ENCODE peak calls at places on chromosomes 3 and 15, in six cellular contexts. P is neuronal stem cell, V is mesenchymal stem cell, L is H1, F is trophoblast cell, N is IMR-90. I is an unnamed sample.

GRCh38 chr15:83278191-83278590 is 6.3 kb downstream of the BNC1 start:
- DNase-seq in N (no peak), P (no peak), L (no peak), V (peak; percentile 59), F (no peak), I (no peak)

GRCh38 chr3:130849111-130849552 is 44.8 kb upstream of the ATP2C1 start:
- DNase-seq in N (no peak), P (no peak), L (no peak), F (no peak), V (no peak), I (no peak)

GRCh38 chr15:58260186-58260910 is 122.2 kb downstream of the AQP9 start:
- DNase-seq in N (peak; percentile 16), L (no peak), P (no peak), F (no peak), V (no peak), I (no peak)

GRCh38 chr3:47912006-47912504 is 104.2 kb downstream of the MAP4 start:
- DNase-seq in N (peak; percentile 52), V (no peak), L (no peak), P (no peak), F (no peak), I (no peak)

GRCh38 chr3:189488241-189488767 is 142.9 kb upstream of the TP63 start:
- DNase-seq in N (no peak), V (peak; percentile 24), L (peak; percentile 0), F (no peak), P (no peak), I (no peak)

GRCh38 chr15:79283252-79284048 is 928 bp downstream of the ANKRD34C start:
- DNase-seq in V (peak; percentile 58), N (peak; percentile 21), P (peak; percentile 73), F (peak; percentile 42), L (no peak), I (peak; percentile 80)

GRCh38 chr3:42300013-42300412 is 34.0 kb upstream of the CCK start:
- DNase-seq in L (no peak), P (peak; percentile 61), F (no peak), V (peak; percentile 23), N (peak; percentile 40), I (peak; percentile 42)

GRCh38 chr15:36912311-36912712 is 188.0 kb downstream of the MEIS2 start:
- DNase-seq in V (peak; percentile 46), N (peak; percentile 46), P (no peak), F (no peak), L (no peak), I (no peak)

GRCh38 chr15:72231066-72231846 is at the start of gene PKM:
- DNase-seq in F (peak; percentile 96), V (peak; percentile 95), N (peak; percentile 97), L (peak; percentile 95), P (peak; percentile 99), I (peak; percentile 99)

GRCh38 chr3:64049136-64049535 is 25.8 kb upstream of the PSMD6 start:
- DNase-seq in P (no peak), V (peak; percentile 50), F (peak; percentile 50), N (peak; percentile 74), L (no peak), I (no peak)

GRCh38 chr15:67968564-67969440 is 85.3 kb upstream of the PIAS1 start:
- DNase-seq in P (peak; percentile 23), L (no peak), V (peak; percentile 1), F (no peak), N (no peak), I (no peak)

GRCh38 chr3:14458434-14459280 is 56.3 kb downstream of the SLC6A6 start:
- DNase-seq in F (no peak), P (no peak), L (no peak), V (no peak), N (no peak), I (no peak)

DNA sequence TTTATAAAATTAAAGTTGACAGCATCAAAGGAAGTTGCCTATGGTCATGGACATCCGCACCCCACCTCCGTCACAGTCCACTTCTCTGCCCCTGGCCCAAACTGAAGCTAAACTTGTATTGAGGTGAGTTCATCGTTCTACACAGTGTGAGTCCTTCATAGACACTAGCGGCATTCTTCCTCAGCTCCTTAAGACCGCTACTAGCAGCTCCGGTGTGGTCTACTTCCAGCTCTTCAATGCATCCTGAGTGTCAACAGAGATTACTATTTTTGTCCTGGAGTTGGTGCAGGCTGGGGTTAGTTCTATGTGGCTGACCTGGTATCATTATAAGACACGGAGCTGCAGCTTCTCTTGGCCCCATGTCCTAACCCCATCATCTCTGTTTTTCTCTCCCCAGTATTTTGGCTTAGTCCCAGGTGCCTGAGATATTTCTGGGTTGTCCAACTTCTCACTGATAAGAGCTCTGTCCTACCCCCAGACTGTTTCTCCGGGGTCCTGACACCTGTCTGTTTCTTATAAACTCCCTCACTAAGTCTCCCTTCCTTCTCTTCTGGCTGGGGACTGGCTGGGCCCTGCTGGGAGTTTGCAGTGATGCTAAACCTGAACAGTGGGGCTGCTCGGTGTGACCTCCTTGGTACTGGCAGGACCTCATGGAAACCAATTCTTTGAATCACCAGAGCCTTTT is 169.2 kb upstream of the ATP10A start:
- DNase-seq in F (no peak), P (no peak), N (no peak), V (no peak), L (no peak), I (no peak)
- H3K4ac ChIP-seq in F (no peak overlapping the region), P (no peak overlapping the region), N (no peak overlapping the region), V (no peak overlapping the region), L (no peak overlapping the region), I (no peak overlapping the region)

GRCh38 chr3:184620799-184621119 is 59.2 kb downstream of the EPHB3 start:
- DNase-seq in L (no peak), N (no peak), V (no peak), F (no peak), P (no peak), I (no peak)

GRCh38 chr3:184620101-184620798 is 58.7 kb downstream of the EPHB3 start:
- DNase-seq in F (no peak), N (peak; percentile 67), P (no peak), V (peak; percentile 34), L (no peak), I (no peak)

GRCh38 chr3:184618793-184619192 is 57.2 kb downstream of the EPHB3 start:
- DNase-seq in L (no peak), P (no peak), N (no peak), F (no peak), V (no peak), I (no peak)

GRCh38 chr3:184616416-184616815 is 54.8 kb downstream of the EPHB3 start:
- DNase-seq in V (no peak), F (peak; percentile 77), L (no peak), N (no peak), P (no peak), I (no peak)

GRCh38 chr3:184619348-184619747 is 57.8 kb downstream of the EPHB3 start:
- DNase-seq in V (peak; percentile 47), F (no peak), L (no peak), N (no peak), P (no peak), I (no peak)
- H4K91ac ChIP-seq in V (no peak overlapping the region), F (peak overlapping the region; percentile 4), L (no peak overlapping the region), N (no peak overlapping the region), P (no peak overlapping the region), I (no peak overlapping the region)

DNA sequence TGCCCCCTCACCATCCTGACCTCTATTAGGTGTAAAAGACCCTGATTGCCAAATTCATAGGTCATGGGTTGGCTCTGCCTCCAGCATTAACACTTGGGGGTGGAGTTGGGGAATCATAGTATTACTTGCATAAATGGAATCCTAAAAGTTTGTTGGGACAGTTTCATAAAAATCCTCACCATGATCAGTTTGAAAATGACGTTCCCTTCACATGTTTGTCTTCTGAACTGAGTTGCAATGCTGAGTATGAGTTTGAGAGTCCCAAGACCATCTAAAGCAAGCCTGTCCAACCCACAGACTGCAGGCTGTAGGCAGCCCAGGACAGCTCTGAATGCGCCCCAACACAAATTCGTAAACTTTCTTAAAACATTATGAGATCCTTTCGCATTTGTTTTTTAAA is 36.9 kb downstream of the FLNB start:
- DNase-seq in V (no peak), F (no peak), P (no peak), N (no peak), L (no peak), I (no peak)
- H3K4ac ChIP-seq in V (no peak overlapping the region), F (peak overlapping the region; percentile 20), P (no peak overlapping the region), N (peak overlapping the region; percentile 72), L (no peak overlapping the region), I (no peak overlapping the region)

GRCh38 chr15:60672400-60672799 is 193.5 kb upstream of the ICE2 start:
- DNase-seq in L (no peak), P (no peak), N (no peak), F (no peak), V (no peak), I (no peak)

GRCh38 chr15:60675763-60676162 is 196.8 kb upstream of the ICE2 start:
- DNase-seq in F (no peak), L (no peak), V (no peak), N (no peak), P (no peak), I (no peak)

GRCh38 chr15:60674704-60675405 is 195.9 kb upstream of the ICE2 start:
- DNase-seq in V (peak; percentile 30), P (no peak), N (peak; percentile 46), F (no peak), L (no peak), I (no peak)

GRCh38 chr15:60673156-60673555 is 194.2 kb upstream of the ICE2 start:
- DNase-seq in P (no peak), L (no peak), V (no peak), F (no peak), N (no peak), I (no peak)

GRCh38 chr15:60673918-60674558 is 195.1 kb upstream of the ICE2 start:
- DNase-seq in F (peak; percentile 36), N (peak; percentile 96), V (peak; percentile 96), L (no peak), P (no peak), I (no peak)
- H4K91ac ChIP-seq in F (no peak overlapping the region), N (no peak overlapping the region), V (no peak overlapping the region), L (no peak overlapping the region), P (no peak overlapping the region), I (no peak overlapping the region)

DNA sequence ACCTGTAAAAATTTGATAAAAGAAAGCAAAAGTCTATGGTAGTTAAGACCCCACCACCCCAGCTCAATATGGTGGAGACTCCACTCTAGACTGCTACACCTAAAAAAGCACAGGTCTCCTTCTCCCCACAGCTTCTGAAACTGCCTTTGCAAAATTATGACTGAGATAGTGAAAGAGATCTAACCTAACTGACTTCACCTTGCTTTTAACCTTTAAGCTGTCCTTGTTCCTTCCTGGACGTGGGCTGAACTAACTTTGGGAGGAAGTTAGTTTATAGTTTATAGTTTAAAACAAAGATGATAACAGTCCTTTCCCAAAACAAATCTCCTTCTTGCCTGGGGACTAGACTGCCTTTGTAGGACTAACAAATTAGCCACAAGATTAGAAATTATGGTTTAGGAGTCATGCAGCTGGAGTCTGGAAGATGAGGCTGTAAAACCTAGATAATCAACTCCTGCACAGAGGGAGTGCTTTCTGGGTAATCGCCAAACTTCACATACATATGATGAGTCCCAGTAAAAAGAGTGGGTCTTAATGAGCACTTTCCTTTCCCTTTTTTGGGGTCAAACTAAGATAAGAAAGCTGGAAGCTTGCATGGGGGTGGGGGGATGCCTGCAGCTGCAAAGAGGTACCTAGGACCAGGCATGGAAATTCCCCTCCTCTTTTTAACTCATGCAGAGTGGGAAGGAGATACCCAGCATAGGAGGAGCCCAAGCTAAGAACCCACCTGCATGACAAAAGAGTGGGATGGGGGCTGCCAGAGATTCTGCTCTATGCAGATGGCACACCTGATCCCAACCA is 17.5 kb downstream of the CCR8 start:
- DNase-seq in N (no peak), V (no peak), L (no peak), F (no peak), P (no peak), I (no peak)
- H3K4ac ChIP-seq in N (no peak overlapping the region), V (no peak overlapping the region), L (no peak overlapping the region), F (no peak overlapping the region), P (no peak overlapping the region), I (no peak overlapping the region)

I was measured in H9.